ENCODE peak calls at places on chromosomes 16 and 17, in seven cellular contexts. O, J, K, B, P, Z and S are unnamed samples. For H3K9me2, the result is how much of the 10 kb centered on the place peaks cover.

GRCh38 chr16:57594531-57595031 is 33.8 kb upstream of the ADGRG1 start:
- DNase-seq in K (no peak), O (no peak), P (no peak), B (no peak), Z (no peak), J (no peak), S (no peak)

GRCh38 chr17:82492647-82493516 is 26.6 kb upstream of the FOXK2 start:
- DNase-seq in K (peak), B (no peak), J (no peak), P (peak), O (no peak), Z (no peak), S (peak)

GRCh38 chr17:48767263-48767774 is 38.8 kb upstream of the HOXB13 start:
- DNase-seq in O (no peak), P (peak), K (peak), J (peak), Z (no peak), B (no peak), S (no peak)

GRCh38 chr16:10039220-10040096 is 142.8 kb downstream of the GRIN2A start:
- DNase-seq in Z (peak), P (no peak), K (no peak), O (no peak), J (peak), B (peak), S (no peak)

GRCh38 chr16:74825941-74826340 is 51.3 kb upstream of the FA2H start:
- DNase-seq in Z (no peak), P (no peak), J (no peak), O (no peak), B (no peak), K (no peak), S (no peak)

GRCh38 chr17:71472809-71473789 is 647.7 kb upstream of the SOX9 start:
- DNase-seq in O (peak), P (peak), B (peak), Z (peak), J (peak), K (peak), S (peak)

GRCh38 chr16:1333149-1333812 is at the start of gene BAIAP3:
- DNase-seq in B (no peak), Z (peak), P (peak), K (peak), O (no peak), J (peak), S (peak)

GRCh38 chr17:64393000-64393402 is 2.3 kb upstream of the PECAM1 start:
- DNase-seq in P (no peak), J (no peak), B (no peak), O (no peak), K (no peak), Z (no peak), S (no peak)

GRCh38 chr16:53892155-53892554 is 188.2 kb downstream of the FTO start:
- DNase-seq in O (peak), J (peak), P (peak), K (peak), Z (peak), B (peak), S (peak)

GRCh38 chr17:17860761-17861107 is 23.9 kb upstream of the SREBF1 start:
- DNase-seq in J (no peak), P (no peak), O (no peak), Z (no peak), B (no peak), K (no peak), S (no peak)

GRCh38 chr16:69917739-69918138 is 33.4 kb upstream of the CLEC18A start:
- DNase-seq in O (no peak), J (peak), K (peak), B (no peak), Z (peak), P (peak), S (peak)

GRCh38 chr17:41549596-41550039 is 21.5 kb upstream of the KRT19 start:
- DNase-seq in O (no peak), K (no peak), B (no peak), P (peak), Z (peak), J (no peak), S (peak)

GRCh38 chr17:28033972-28034714 is 8.3 kb upstream of the NLK start:
- DNase-seq in J (no peak), K (peak), P (peak), O (no peak), Z (no peak), B (no peak), S (no peak)

GRCh38 chr17:40177275-40177874 is at the start of gene RAPGEFL1:
- DNase-seq in P (no peak), O (no peak), J (peak), Z (peak), B (peak), K (peak), S (peak)

DNA sequence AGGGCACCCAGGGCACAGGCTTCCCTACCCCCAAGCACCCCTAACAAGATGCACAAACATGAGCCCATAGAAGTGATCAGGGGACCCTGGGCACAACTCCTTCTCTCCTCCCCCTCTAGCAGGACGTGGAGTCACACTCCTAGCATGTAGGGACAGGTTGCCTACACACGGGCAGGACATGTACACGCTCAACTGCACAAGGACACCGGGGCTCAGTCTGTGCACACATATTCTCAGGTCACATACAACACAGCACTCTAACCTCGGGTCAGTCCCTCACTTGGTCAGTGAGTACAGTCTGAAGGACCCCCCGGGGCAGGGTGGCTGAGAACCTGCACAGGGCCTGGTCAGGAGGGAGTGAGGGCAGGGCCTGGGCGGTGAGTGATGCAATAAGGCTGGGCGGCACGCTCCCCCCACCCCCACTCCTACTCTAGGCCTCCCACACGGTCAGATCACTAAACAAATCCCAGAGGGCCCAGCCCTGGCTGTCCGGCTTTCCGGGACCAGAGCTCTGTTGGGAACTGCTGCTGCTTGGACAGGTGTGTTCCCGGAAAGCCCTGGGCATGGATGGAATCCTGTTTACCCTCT is 808 bp upstream of the DOC2B start:
- DNase-seq in K (no peak), Z (peak), P (no peak), B (no peak), J (peak), O (no peak), S (no peak)
- TF ChIP-seq EZH2 in K (no peak), Z (no peak), P (no peak), B (no peak), J (no peak), O (no peak), S (no peak)

GRCh38 chr16:88595101-88595500 is 24.9 kb downstream of the ZC3H18 start:
- DNase-seq in J (no peak), Z (no peak), B (no peak), P (no peak), K (no peak), O (no peak), S (no peak)

GRCh38 chr16:88597856-88598491 is 27.8 kb downstream of the ZC3H18 start:
- DNase-seq in Z (no peak), B (peak), O (no peak), K (no peak), J (no peak), P (no peak), S (no peak)

GRCh38 chr16:88593910-88594309 is 23.7 kb downstream of the ZC3H18 start:
- DNase-seq in B (no peak), P (no peak), O (no peak), Z (no peak), J (no peak), K (no peak), S (no peak)

GRCh38 chr16:88596477-88596876 is 26.3 kb downstream of the ZC3H18 start:
- DNase-seq in B (peak), P (no peak), O (no peak), K (peak), J (no peak), Z (no peak), S (no peak)

GRCh38 chr16:88595921-88596320 is 25.7 kb downstream of the ZC3H18 start:
- DNase-seq in K (no peak), Z (no peak), P (no peak), J (no peak), O (no peak), B (no peak), S (no peak)
- H3K9me2 ChIP-seq in K (under half), Z (under half), P (under half), J (under half), O (under half), B (under half), S (under half)

GRCh38 chr16:4615389-4616046 is 830 bp upstream of the UBALD1 start:
- DNase-seq in P (no peak), J (no peak), K (no peak), B (no peak), Z (no peak), O (no peak), S (no peak)
- TF ChIP-seq EZH2 in P (no peak), J (no peak), K (no peak), B (no peak), Z (no peak), O (no peak), S (no peak)

DNA sequence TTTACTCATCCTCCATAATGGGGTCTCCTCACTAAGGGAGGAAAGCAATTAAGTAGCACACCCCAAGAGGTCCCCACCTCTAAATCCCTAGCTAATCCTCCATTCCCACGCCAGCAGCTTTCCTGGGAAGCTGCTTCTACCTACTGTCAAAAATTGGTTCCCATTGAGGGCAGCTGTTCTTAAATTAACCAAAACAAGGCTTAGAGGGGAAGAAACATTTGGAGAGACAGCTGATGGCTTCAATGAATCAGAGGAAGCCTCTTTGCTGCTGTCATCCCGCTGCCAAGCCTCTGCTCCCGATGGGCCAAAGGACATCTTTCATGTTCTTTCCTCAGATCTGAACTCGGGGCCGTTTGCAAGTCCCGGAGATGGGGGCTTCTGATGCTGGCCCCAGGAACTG is 26.6 kb downstream of the AIPL1 start:
- DNase-seq in Z (no peak), B (no peak), O (no peak), K (no peak), P (no peak), J (no peak), S (no peak)
- H3K9me2 ChIP-seq in Z (under half), B (under half), O (under half), K (under half), P (under half), J (under half), S (under half)

GRCh38 chr16:73000907-73001521 is 46.9 kb downstream of the ZFHX3 start:
- DNase-seq in B (no peak), Z (no peak), J (no peak), P (no peak), O (no peak), K (no peak), S (no peak)
- TF ChIP-seq EZH2 in B (no peak), Z (no peak), J (no peak), P (no peak), O (no peak), K (no peak), S (no peak)

DNA sequence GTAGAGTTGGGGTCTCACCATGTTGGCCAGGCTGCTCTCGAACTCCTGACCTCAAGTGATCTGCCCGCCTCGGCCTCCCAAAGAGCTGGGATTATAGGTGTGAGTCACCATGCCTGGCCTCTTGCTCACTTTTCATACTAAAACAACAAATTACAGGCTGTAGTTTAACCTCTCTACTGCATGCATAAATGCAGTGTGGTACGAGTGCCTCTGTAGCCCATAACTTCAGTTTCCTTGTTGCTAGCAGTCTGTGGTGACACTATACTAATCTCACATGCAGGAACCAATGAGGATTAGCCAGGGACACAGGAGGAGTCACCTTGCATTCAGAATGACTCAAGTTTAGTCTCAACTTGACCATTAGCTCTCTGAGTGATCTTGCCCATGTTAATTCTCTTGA is 20.1 kb downstream of the HMOX2 start:
- DNase-seq in B (no peak), Z (no peak), O (peak), K (peak), P (peak), J (no peak), S (peak)
- H3K9me2 ChIP-seq in B (under half), Z (under half), O (under half), K (under half), P (under half), J (under half), S (under half)

GRCh38 chr17:59510611-59511010 is 54.8 kb upstream of the DHX40 start:
- DNase-seq in J (no peak), Z (no peak), O (no peak), K (no peak), P (no peak), B (no peak), S (no peak)

GRCh38 chr17:59511726-59512125 is 53.7 kb upstream of the DHX40 start:
- DNase-seq in O (no peak), P (no peak), K (no peak), Z (no peak), B (no peak), J (no peak), S (no peak)

GRCh38 chr17:59516451-59516850 is 49.0 kb upstream of the DHX40 start:
- DNase-seq in J (no peak), Z (no peak), B (no peak), K (no peak), P (no peak), O (no peak), S (no peak)

GRCh38 chr17:59512844-59513383 is 52.5 kb upstream of the DHX40 start:
- DNase-seq in B (no peak), Z (no peak), P (no peak), O (no peak), J (no peak), K (no peak), S (no peak)

GRCh38 chr17:59513934-59514841 is 51.2 kb upstream of the DHX40 start:
- DNase-seq in J (no peak), P (peak), K (peak), O (no peak), B (no peak), Z (peak), S (peak)
- TF ChIP-seq EZH2 in J (no peak), P (no peak), K (no peak), O (no peak), B (no peak), Z (no peak), S (no peak)

GRCh38 chr16:24024971-24025370 is 189.2 kb downstream of the PRKCB start:
- DNase-seq in Z (no peak), P (no peak), O (no peak), J (no peak), B (no peak), K (no peak), S (no peak)

GRCh38 chr16:24018485-24018884 is 182.7 kb downstream of the PRKCB start:
- DNase-seq in P (no peak), J (no peak), O (no peak), B (no peak), Z (no peak), K (no peak), S (no peak)

DNA sequence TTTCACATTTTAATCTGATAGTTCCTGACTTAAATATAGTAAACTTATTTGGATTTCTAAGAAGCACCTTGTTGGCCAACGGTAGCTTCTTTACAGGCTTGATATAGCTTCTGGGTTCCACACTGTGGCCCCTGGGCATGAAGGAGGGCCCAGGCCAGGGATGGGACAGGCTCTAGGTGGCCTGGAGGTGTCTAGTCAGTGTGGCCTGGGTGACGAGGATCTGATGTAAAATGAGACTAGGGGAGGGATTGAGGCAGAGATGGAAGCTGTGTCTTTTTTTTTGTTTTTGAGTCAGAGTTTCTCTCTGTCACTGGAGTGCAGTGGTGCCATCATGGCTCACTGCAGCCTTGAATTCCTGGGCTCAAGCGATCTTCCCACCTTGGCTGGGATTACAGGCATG is 187.0 kb downstream of the PRKCB start:
- DNase-seq in Z (no peak), O (no peak), B (no peak), J (no peak), K (no peak), P (no peak), S (no peak)
- H3K9me2 ChIP-seq in Z (under half), O (under half), B (under half), J (under half), K (under half), P (under half), S (under half)

DNA sequence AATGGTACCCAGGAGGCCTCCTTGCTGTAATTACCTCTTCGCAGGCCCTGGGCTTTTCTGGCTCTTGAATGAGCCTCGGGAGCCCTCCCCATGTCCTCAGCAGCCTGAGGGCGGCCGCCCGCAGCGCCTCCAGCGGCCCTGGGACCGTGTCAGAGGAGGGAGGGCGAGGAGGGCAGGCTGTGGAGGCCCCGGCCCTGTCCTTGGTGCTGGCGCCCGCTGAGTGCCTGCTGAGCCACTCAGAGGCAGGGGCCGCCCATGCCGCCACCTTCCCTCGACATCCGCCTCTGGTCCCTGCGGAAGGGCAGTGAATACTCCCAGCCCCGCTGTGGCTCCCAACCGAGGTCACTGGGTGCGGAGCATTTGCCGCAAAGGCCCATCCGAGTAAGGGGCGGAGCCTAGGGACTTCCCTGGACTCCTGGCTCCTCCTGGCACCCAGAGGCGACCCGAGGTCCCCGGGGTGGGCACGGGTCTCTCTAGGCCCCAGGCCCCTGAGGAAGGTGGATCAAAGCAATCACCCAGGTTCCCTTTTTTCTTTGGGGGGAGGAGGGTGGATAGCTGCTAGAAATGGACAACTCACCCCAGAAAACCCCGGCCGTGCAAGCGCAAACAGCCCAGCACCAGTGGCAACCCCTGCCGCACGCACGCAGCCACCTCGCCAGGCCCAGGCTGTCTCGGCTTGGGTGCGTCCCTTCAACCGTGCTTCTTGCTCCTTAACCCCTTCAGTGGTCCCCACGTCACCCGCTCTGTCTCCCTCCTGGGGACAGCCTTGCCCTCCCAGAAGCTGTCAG is 2.7 kb downstream of the RBFOX3 start:
- DNase-seq in P (peak), B (no peak), O (peak), K (peak), J (peak), Z (peak), S (no peak)
- TF ChIP-seq EZH2 in P (no peak), B (no peak), O (no peak), K (no peak), J (peak), Z (no peak), S (no peak)

GRCh38 chr16:87186440-87186839 is 130.8 kb downstream of the C16orf95 start:
- DNase-seq in K (no peak), P (no peak), Z (no peak), J (peak), O (no peak), B (no peak), S (no peak)

GRCh38 chr16:87185313-87185712 is 131.9 kb downstream of the C16orf95 start:
- DNase-seq in K (no peak), P (no peak), Z (no peak), O (no peak), J (no peak), B (no peak), S (no peak)

GRCh38 chr16:87182759-87183158 is 134.4 kb downstream of the C16orf95 start:
- DNase-seq in Z (no peak), P (no peak), K (no peak), B (no peak), O (no peak), J (no peak), S (no peak)

GRCh38 chr16:87185983-87186382 is 131.2 kb downstream of the C16orf95 start:
- DNase-seq in O (no peak), B (no peak), K (no peak), Z (no peak), P (no peak), J (no peak), S (no peak)

DNA sequence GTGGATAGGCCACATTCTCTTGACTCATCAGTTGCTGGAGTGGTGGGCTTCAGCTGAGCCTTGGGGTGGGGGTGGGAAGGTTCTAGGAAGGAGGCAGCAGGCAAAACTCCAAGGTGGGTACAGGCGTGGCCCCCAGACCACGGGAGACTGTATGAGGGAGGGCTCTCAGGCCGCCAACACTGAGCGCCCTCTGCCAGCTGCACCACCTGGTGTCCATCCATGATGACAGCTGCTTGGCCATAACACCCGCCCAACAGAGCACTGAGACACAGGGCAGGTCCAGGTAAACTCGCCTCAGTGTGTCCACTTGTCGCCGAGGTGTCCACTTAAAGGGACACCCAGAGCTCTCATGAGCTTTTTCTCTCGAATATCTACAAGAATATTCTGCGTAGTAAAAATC is 133.5 kb downstream of the C16orf95 start:
- DNase-seq in K (no peak), Z (no peak), J (no peak), P (no peak), B (no peak), O (no peak), S (no peak)
- H3K9me2 ChIP-seq in K (under half), Z (under half), J (under half), P (under half), B (under half), O (under half), S (under half)